ENCODE peak calls at places on chromosomes 3 and 15, in five cellular contexts. One of them, this sample, is unnamed.

GRCh38 chr15:40501487-40501886 is 30.7 kb downstream of the CHST14 start:
- DNase-seq in GDM1: no peak
- DNase-seq in GM03348: no peak
- DNase-seq in upper lobe of right lung: no peak
- DNase-seq in activated T-helper 1 cell treated with anti-CD3 and anti-CD28 coated beads, Interleukin-12 subunit alpha, Interleukin-12 subunit beta, Interleukin-2, Interleukin-4 antibody, amounts not matched to agents 30 ng/mL and 10 ng/mL and 1 ng/mL, durations not matched to agents 14 hours and 24 hours and 36 hours: no peak
- DNase-seq in this sample: no peak

GRCh38 chr3:120907659-120908029 is 361 bp upstream of the STXBP5L start:
- DNase-seq in activated T-helper 1 cell treated with anti-CD3 and anti-CD28 coated beads, Interleukin-12 subunit alpha, Interleukin-12 subunit beta, Interleukin-2, Interleukin-4 antibody, amounts not matched to agents 30 ng/mL and 10 ng/mL and 1 ng/mL, durations not matched to agents 14 hours and 24 hours and 36 hours: no peak
- DNase-seq in GDM1: no peak
- DNase-seq in upper lobe of right lung: no peak
- DNase-seq in GM03348: no peak
- DNase-seq in this sample: no peak

GRCh38 chr3:60048447-60048848 is 998.6 kb upstream of the CFAP20DC start:
- DNase-seq in GDM1: no peak
- DNase-seq in upper lobe of right lung: no peak
- DNase-seq in GM03348: no peak
- DNase-seq in activated T-helper 1 cell treated with anti-CD3 and anti-CD28 coated beads, Interleukin-12 subunit alpha, Interleukin-12 subunit beta, Interleukin-2, Interleukin-4 antibody, amounts not matched to agents 30 ng/mL and 10 ng/mL and 1 ng/mL, durations not matched to agents 14 hours and 24 hours and 36 hours: peak
- DNase-seq in this sample: no peak

GRCh38 chr15:99453646-99454045 is 112.1 kb upstream of the MEF2A start:
- DNase-seq in GDM1: no peak
- DNase-seq in GM03348: no peak
- DNase-seq in upper lobe of right lung: no peak
- DNase-seq in activated T-helper 1 cell treated with anti-CD3 and anti-CD28 coated beads, Interleukin-12 subunit alpha, Interleukin-12 subunit beta, Interleukin-2, Interleukin-4 antibody, amounts not matched to agents 30 ng/mL and 10 ng/mL and 1 ng/mL, durations not matched to agents 14 hours and 24 hours and 36 hours: no peak
- DNase-seq in this sample: no peak

GRCh38 chr3:171315919-171316318 is 144.3 kb downstream of the TNIK start:
- DNase-seq in activated T-helper 1 cell treated with anti-CD3 and anti-CD28 coated beads, Interleukin-12 subunit alpha, Interleukin-12 subunit beta, Interleukin-2, Interleukin-4 antibody, amounts not matched to agents 30 ng/mL and 10 ng/mL and 1 ng/mL, durations not matched to agents 14 hours and 24 hours and 36 hours: no peak
- DNase-seq in upper lobe of right lung: no peak
- DNase-seq in GDM1: no peak
- DNase-seq in GM03348: no peak
- DNase-seq in this sample: no peak

GRCh38 chr3:48248095-48248863 is 7.4 kb downstream of the ZNF589 start:
- DNase-seq in GM03348: peak
- DNase-seq in upper lobe of right lung: no peak
- DNase-seq in activated T-helper 1 cell treated with anti-CD3 and anti-CD28 coated beads, Interleukin-12 subunit alpha, Interleukin-12 subunit beta, Interleukin-2, Interleukin-4 antibody, amounts not matched to agents 30 ng/mL and 10 ng/mL and 1 ng/mL, durations not matched to agents 14 hours and 24 hours and 36 hours: no peak
- DNase-seq in GDM1: no peak
- DNase-seq in this sample: no peak

GRCh38 chr15:96042734-96043224 is 287.7 kb upstream of the NR2F2 start:
- DNase-seq in upper lobe of right lung: no peak
- DNase-seq in GDM1: no peak
- DNase-seq in GM03348: no peak
- DNase-seq in activated T-helper 1 cell treated with anti-CD3 and anti-CD28 coated beads, Interleukin-12 subunit alpha, Interleukin-12 subunit beta, Interleukin-2, Interleukin-4 antibody, amounts not matched to agents 30 ng/mL and 10 ng/mL and 1 ng/mL, durations not matched to agents 14 hours and 24 hours and 36 hours: no peak
- DNase-seq in this sample: no peak

GRCh38 chr3:188220097-188220788 is 66.3 kb downstream of the LPP start:
- DNase-seq in GM03348: no peak
- DNase-seq in GDM1: no peak
- DNase-seq in upper lobe of right lung: no peak
- DNase-seq in activated T-helper 1 cell treated with anti-CD3 and anti-CD28 coated beads, Interleukin-12 subunit alpha, Interleukin-12 subunit beta, Interleukin-2, Interleukin-4 antibody, amounts not matched to agents 30 ng/mL and 10 ng/mL and 1 ng/mL, durations not matched to agents 14 hours and 24 hours and 36 hours: no peak
- DNase-seq in this sample: no peak

GRCh38 chr3:52490938-52491526 is 4.1 kb upstream of the STAB1 start:
- DNase-seq in GDM1: peak
- DNase-seq in activated T-helper 1 cell treated with anti-CD3 and anti-CD28 coated beads, Interleukin-12 subunit alpha, Interleukin-12 subunit beta, Interleukin-2, Interleukin-4 antibody, amounts not matched to agents 30 ng/mL and 10 ng/mL and 1 ng/mL, durations not matched to agents 14 hours and 24 hours and 36 hours: no peak
- DNase-seq in GM03348: no peak
- DNase-seq in upper lobe of right lung: no peak
- DNase-seq in this sample: no peak

GRCh38 chr15:54033954-54034458 is 55.8 kb downstream of the UNC13C start:
- DNase-seq in GM03348: no peak
- DNase-seq in GDM1: no peak
- DNase-seq in upper lobe of right lung: no peak
- DNase-seq in activated T-helper 1 cell treated with anti-CD3 and anti-CD28 coated beads, Interleukin-12 subunit alpha, Interleukin-12 subunit beta, Interleukin-2, Interleukin-4 antibody, amounts not matched to agents 30 ng/mL and 10 ng/mL and 1 ng/mL, durations not matched to agents 14 hours and 24 hours and 36 hours: no peak
- DNase-seq in this sample: no peak

GRCh38 chr3:125403789-125404188 is 28.7 kb upstream of the ZNF148 start:
- DNase-seq in GM03348: peak
- DNase-seq in GDM1: no peak
- DNase-seq in activated T-helper 1 cell treated with anti-CD3 and anti-CD28 coated beads, Interleukin-12 subunit alpha, Interleukin-12 subunit beta, Interleukin-2, Interleukin-4 antibody, amounts not matched to agents 30 ng/mL and 10 ng/mL and 1 ng/mL, durations not matched to agents 14 hours and 24 hours and 36 hours: no peak
- DNase-seq in upper lobe of right lung: no peak
- DNase-seq in this sample: peak

GRCh38 chr3:147521646-147522045 is 112.5 kb downstream of the ZIC1 start:
- DNase-seq in GDM1: no peak
- DNase-seq in upper lobe of right lung: no peak
- DNase-seq in GM03348: peak
- DNase-seq in activated T-helper 1 cell treated with anti-CD3 and anti-CD28 coated beads, Interleukin-12 subunit alpha, Interleukin-12 subunit beta, Interleukin-2, Interleukin-4 antibody, amounts not matched to agents 30 ng/mL and 10 ng/mL and 1 ng/mL, durations not matched to agents 14 hours and 24 hours and 36 hours: no peak
- DNase-seq in this sample: peak

GRCh38 chr3:49666592-49666991 is 7.6 kb upstream of the APEH start:
- DNase-seq in GDM1: no peak
- DNase-seq in GM03348: peak
- DNase-seq in upper lobe of right lung: no peak
- DNase-seq in activated T-helper 1 cell treated with anti-CD3 and anti-CD28 coated beads, Interleukin-12 subunit alpha, Interleukin-12 subunit beta, Interleukin-2, Interleukin-4 antibody, amounts not matched to agents 30 ng/mL and 10 ng/mL and 1 ng/mL, durations not matched to agents 14 hours and 24 hours and 36 hours: no peak
- DNase-seq in this sample: no peak